ENCODE peak calls at places on chromosomes 12 and 14, in four cellular contexts. P, Q, V and W are unnamed samples.

GRCh38 chr12:128914908-128915563 is 61.8 kb downstream of the GLT1D1 start:
- DNase-seq in P (peak), Q (no peak), V (no peak), W (no peak)

GRCh38 chr14:63045612-63046320 is 508 bp upstream of the KCNH5 start:
- DNase-seq in P (no peak), Q (peak), V (no peak), W (peak)

GRCh38 chr14:76908834-76909233 is 82.6 kb downstream of the LRRC74A start:
- DNase-seq in P (peak), Q (no peak), V (no peak), W (peak)

GRCh38 chr12:20268121-20268732 is 100.1 kb upstream of the PDE3A start:
- DNase-seq in P (no peak), Q (peak), V (no peak), W (peak)

GRCh38 chr14:106564058-106564643 is 1037.8 kb downstream of the TMEM121 start:
- DNase-seq in P (no peak), Q (no peak), V (peak), W (peak)

GRCh38 chr14:90536092-90536491 is 139.3 kb downstream of the CALM1 start:
- DNase-seq in P (no peak), Q (no peak), V (no peak), W (no peak)

GRCh38 chr12:19177754-19178153 is 48.2 kb downstream of the PLEKHA5 start:
- DNase-seq in P (no peak), Q (peak), V (no peak), W (no peak)

GRCh38 chr12:84599539-84599938 is 313.1 kb downstream of the SLC6A15 start:
- DNase-seq in P (no peak), Q (no peak), V (no peak), W (no peak)

GRCh38 chr12:7374423-7375144 is 69.4 kb downstream of the CD163L1 start:
- DNase-seq in P (no peak), Q (peak), V (peak), W (peak)

GRCh38 chr12:107829271-107829670 is 54.8 kb downstream of the ASCL4 start:
- DNase-seq in P (peak), Q (no peak), V (no peak), W (no peak)

GRCh38 chr12:94553130-94553519 is 93.5 kb upstream of the CEP83 start:
- DNase-seq in P (no peak), Q (peak), V (no peak), W (peak)

GRCh38 chr14:64696355-64696844 is 7.8 kb upstream of the PLEKHG3 start:
- DNase-seq in P (no peak), Q (no peak), V (no peak), W (no peak)

GRCh38 chr12:122874081-122874480 is 21.8 kb downstream of the VPS37B start:
- DNase-seq in P (no peak), Q (no peak), V (no peak), W (no peak)

GRCh38 chr12:47841910-47842309 is 22.2 kb upstream of the HDAC7 start:
- DNase-seq in P (no peak), Q (peak), V (no peak), W (no peak)

GRCh38 chr14:51095854-51096823 is 1.2 kb upstream of the TRIM9 start:
- DNase-seq in P (no peak), Q (peak), V (no peak), W (peak)

GRCh38 chr12:77062846-77063461 is 2.4 kb downstream of the E2F7 start:
- DNase-seq in P (peak), Q (peak), V (no peak), W (no peak)

GRCh38 chr14:53613404-53614253 is 343.0 kb downstream of the BMP4 start:
- DNase-seq in P (peak), Q (peak), V (no peak), W (peak)

GRCh38 chr14:74705607-74706006 is 7.3 kb downstream of the AREL1 start:
- DNase-seq in P (no peak), Q (no peak), V (no peak), W (no peak)
- TF ChIP-seq USF2 in P (no peak), Q (no peak), V (no peak), W (no peak)

GRCh38 chr12:6262211-6262610 is 48.3 kb upstream of the PLEKHG6 start:
- DNase-seq in P (no peak), Q (no peak), V (no peak), W (no peak)
- TF ChIP-seq RCOR1 in P (no peak), Q (no peak), V (no peak), W (no peak)

GRCh38 chr12:97960225-97960624 is 497.6 kb downstream of the RMST start:
- DNase-seq in P (no peak), Q (no peak), V (no peak), W (no peak)
- TF ChIP-seq RAD21 in P (no peak), Q (no peak), V (no peak), W (no peak)

GRCh38 chr12:26471560-26471959 is 276.2 kb downstream of the SSPN start:
- DNase-seq in P (peak), Q (peak), V (no peak), W (no peak)
- TF ChIP-seq USF2 in P (no peak), Q (no peak), V (no peak), W (no peak)

GRCh38 chr12:50344245-50344644 is 52.2 kb downstream of the FAM186A start:
- DNase-seq in P (no peak), Q (no peak), V (no peak), W (no peak)

GRCh38 chr12:50338920-50339319 is 55.6 kb upstream of the LIMA1 start:
- DNase-seq in P (no peak), Q (no peak), V (no peak), W (no peak)

GRCh38 chr12:50344775-50345174 is 51.6 kb downstream of the FAM186A start:
- DNase-seq in P (no peak), Q (no peak), V (no peak), W (no peak)
- TF ChIP-seq RCOR1 in P (no peak), Q (no peak), V (no peak), W (no peak)

DNA sequence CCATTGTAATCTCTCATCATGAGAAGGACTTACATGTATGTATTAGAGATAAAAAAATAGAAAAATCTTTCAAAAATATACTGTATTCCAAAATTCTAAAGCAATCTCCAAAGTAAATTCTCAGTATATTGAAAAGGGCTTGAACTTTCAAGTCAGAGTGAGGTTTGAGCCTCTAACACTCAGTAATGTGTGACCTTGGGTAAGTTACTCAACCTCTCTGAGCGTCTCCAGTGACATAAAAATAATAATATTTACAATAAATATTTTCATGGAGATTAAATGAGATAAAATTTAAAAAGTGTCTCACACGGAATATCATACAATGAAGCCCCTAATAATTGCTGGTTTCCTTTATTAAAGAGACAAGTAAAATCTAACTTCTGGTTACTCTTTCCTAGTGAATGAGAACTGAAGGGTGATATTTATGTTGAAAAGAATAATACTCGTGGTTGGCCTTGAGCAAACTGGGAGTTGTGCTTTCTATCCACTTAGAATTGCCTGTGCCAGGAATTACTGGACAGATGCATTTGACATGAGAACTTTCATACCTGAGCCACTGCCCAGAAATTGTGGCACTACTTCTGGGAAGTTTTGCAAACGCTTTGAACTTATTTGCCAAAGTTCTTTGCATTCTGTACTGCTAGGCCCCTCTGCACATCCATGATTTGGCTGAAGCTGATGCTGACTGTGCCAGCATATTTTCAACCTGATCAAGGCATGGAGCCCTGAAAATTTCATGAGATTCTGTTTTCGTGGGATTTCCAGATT is 933.7 kb downstream of the GALC start:
- DNase-seq in P (no peak), Q (no peak), V (no peak), W (no peak)
- TF ChIP-seq RAD21 in P (no peak), Q (no peak), V (no peak), W (no peak)

GRCh38 chr12:45242180-45242579 is 26.3 kb downstream of the ANO6 start:
- DNase-seq in P (no peak), Q (no peak), V (no peak), W (no peak)
- TF ChIP-seq USF2 in P (no peak), Q (no peak), V (no peak), W (no peak)

DNA sequence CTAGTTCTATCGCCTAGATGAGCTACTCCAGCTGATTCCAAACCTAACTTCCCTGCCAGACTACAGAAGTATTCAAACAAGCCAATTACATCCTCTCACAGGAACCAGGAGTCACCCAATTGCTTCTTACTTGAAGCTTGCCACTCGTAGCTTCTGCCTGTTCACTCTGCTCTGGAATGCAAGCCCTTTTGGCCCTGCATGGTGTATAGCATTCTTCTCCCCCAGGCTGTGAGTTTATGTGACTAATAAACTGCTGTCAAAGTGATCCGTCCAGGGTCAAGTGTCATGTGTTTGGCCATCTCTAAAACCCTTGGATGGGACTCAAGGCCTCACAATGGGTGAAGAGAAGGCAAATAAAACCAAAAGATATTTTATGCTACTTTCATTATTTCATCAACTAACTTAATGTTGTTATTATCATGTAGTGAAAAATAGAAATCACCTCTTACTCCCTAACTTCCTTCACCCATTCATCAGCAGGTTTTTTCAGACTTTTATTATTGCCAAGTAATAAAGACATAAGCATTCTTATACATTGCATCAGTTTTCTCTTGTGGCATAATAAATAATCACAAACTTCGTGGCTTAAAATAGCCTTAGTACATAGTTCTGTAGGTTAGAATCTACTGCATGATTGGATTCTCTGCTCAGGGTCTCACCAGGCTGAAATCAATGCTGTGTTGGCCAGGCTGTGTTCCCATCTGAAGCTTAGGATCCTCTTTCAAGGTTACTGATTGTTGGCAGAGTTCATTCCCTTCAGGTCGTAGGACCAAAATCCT is 1981.7 kb upstream of the FLRT2 start:
- DNase-seq in P (no peak), Q (peak), V (no peak), W (no peak)
- TF ChIP-seq RCOR1 in P (no peak), Q (no peak), V (no peak), W (no peak)